ENCODE peak calls at places on chromosomes 3 and 15, in eight cellular contexts. X, L, F, P, U, Z, O and A are unnamed samples.

GRCh38 chr3:120928991-120929390 is 21.0 kb downstream of the STXBP5L start:
- DNase-seq in X (no peak), L (no peak), F (no peak), P (no peak), U (no peak), Z (no peak), O (no peak), A (no peak)

GRCh38 chr3:264394-265156 is 68.0 kb downstream of the CHL1 start:
- DNase-seq in X (peak), L (no peak), F (no peak), P (no peak), U (no peak), Z (no peak), O (no peak), A (no peak)

GRCh38 chr3:45684327-45684892 is 4.8 kb upstream of the SACM1L start:
- DNase-seq in X (no peak), L (no peak), F (no peak), P (no peak), U (no peak), Z (no peak), O (no peak), A (no peak)

GRCh38 chr3:27219127-27219860 is 149.9 kb downstream of the NEK10 start:
- DNase-seq in X (no peak), L (no peak), F (no peak), P (no peak), U (peak), Z (no peak), O (no peak), A (no peak)

GRCh38 chr15:20340931-20341661 is 200.5 kb downstream of the GOLGA6L6 start:
- DNase-seq in X (no peak), L (no peak), F (peak), P (peak), U (no peak), Z (peak), O (no peak), A (peak)

GRCh38 chr3:164752814-164753213 is 325.5 kb downstream of the SI start:
- DNase-seq in X (no peak), L (no peak), F (no peak), P (no peak), U (no peak), Z (no peak), O (no peak), A (no peak)

GRCh38 chr15:71629147-71629760 is 181.1 kb upstream of the NR2E3 start:
- DNase-seq in X (no peak), L (no peak), F (no peak), P (no peak), U (no peak), Z (no peak), O (no peak), A (no peak)

GRCh38 chr15:41020311-41020710 is 67.0 kb downstream of the CHAC1 start:
- DNase-seq in X (no peak), L (no peak), F (no peak), P (no peak), U (no peak), Z (no peak), O (no peak), A (no peak)

GRCh38 chr3:50189274-50189673 is 2.1 kb upstream of the GNAT1 start:
- DNase-seq in X (peak), L (no peak), F (peak), P (peak), U (peak), Z (peak), O (peak), A (peak)

GRCh38 chr15:74826372-74826819 is at the start of gene CPLX3:
- DNase-seq in X (no peak), L (no peak), F (peak), P (no peak), U (no peak), Z (peak), O (no peak), A (no peak)

GRCh38 chr3:9398715-9399708 is 1.6 kb downstream of the SETD5 start:
- DNase-seq in X (no peak), L (no peak), F (no peak), P (no peak), U (peak), Z (peak), O (no peak), A (no peak)

GRCh38 chr15:77905301-77905920 is 172.1 kb downstream of the TBC1D2B start:
- DNase-seq in X (no peak), L (no peak), F (no peak), P (peak), U (no peak), Z (no peak), O (no peak), A (no peak)

GRCh38 chr3:141237701-141238521 is 6.3 kb downstream of the PXYLP1 start:
- DNase-seq in X (no peak), L (no peak), F (no peak), P (peak), U (no peak), Z (no peak), O (no peak), A (no peak)

GRCh38 chr3:46368569-46368968 is 2.2 kb upstream of the CCR5 start:
- DNase-seq in X (no peak), L (no peak), F (peak), P (no peak), U (peak), Z (peak), O (no peak), A (peak)

GRCh38 chr3:81485444-81485865 is 276.0 kb downstream of the GBE1 start:
- DNase-seq in X (peak), L (peak), F (peak), P (no peak), U (peak), Z (peak), O (no peak), A (no peak)

GRCh38 chr3:87335931-87336330 is 59.5 kb upstream of the POU1F1 start:
- DNase-seq in X (no peak), L (no peak), F (no peak), P (no peak), U (no peak), Z (no peak), O (no peak), A (no peak)

GRCh38 chr3:194671511-194671899 is 486 bp downstream of the LSG1 start:
- DNase-seq in X (no peak), L (no peak), F (peak), P (peak), U (no peak), Z (peak), O (peak), A (no peak)

GRCh38 chr3:24550588-24550987 is 55.9 kb upstream of the THRB start:
- DNase-seq in X (no peak), L (no peak), F (no peak), P (no peak), U (no peak), Z (no peak), O (no peak), A (no peak)

GRCh38 chr3:32347286-32348125 is 44.1 kb upstream of the CMTM7 start:
- DNase-seq in X (no peak), L (no peak), F (no peak), P (no peak), U (peak), Z (no peak), O (no peak), A (no peak)

GRCh38 chr3:27568393-27568792 is 84.2 kb upstream of the SLC4A7 start:
- DNase-seq in X (peak), L (peak), F (no peak), P (peak), U (peak), Z (no peak), O (no peak), A (peak)

GRCh38 chr3:138066383-138066782 is 49.0 kb downstream of the DZIP1L start:
- DNase-seq in X (no peak), L (no peak), F (peak), P (no peak), U (no peak), Z (peak), O (no peak), A (no peak)

GRCh38 chr3:150765949-150766720 is 3.2 kb upstream of the SIAH2 start:
- DNase-seq in X (peak), L (no peak), F (no peak), P (no peak), U (no peak), Z (peak), O (no peak), A (no peak)

GRCh38 chr3:49236226-49236625 is 40.8 kb downstream of the C3orf62 start:
- DNase-seq in X (no peak), L (no peak), F (no peak), P (no peak), U (no peak), Z (no peak), O (no peak), A (no peak)

GRCh38 chr3:45464336-45464809 is 76.0 kb downstream of the LARS2 start:
- DNase-seq in X (no peak), L (no peak), F (no peak), P (no peak), U (no peak), Z (no peak), O (no peak), A (no peak)

GRCh38 chr3:156761713-156762575 is 64.2 kb upstream of the LEKR1 start:
- DNase-seq in X (no peak), L (no peak), F (no peak), P (no peak), U (no peak), Z (no peak), O (no peak), A (no peak)

GRCh38 chr15:37095197-37095992 is 5.0 kb downstream of the MEIS2 start:
- DNase-seq in X (no peak), L (no peak), F (peak), P (peak), U (no peak), Z (no peak), O (no peak), A (peak)

GRCh38 chr3:141063831-141064230 is 12.7 kb downstream of the SPSB4 start:
- DNase-seq in X (no peak), L (no peak), F (no peak), P (peak), U (no peak), Z (no peak), O (no peak), A (no peak)

GRCh38 chr3:197302696-197303341 is 4.4 kb upstream of the DLG1 start:
- DNase-seq in X (peak), L (no peak), F (no peak), P (no peak), U (no peak), Z (no peak), O (no peak), A (no peak)

GRCh38 chr15:34933432-34933975 is 36.0 kb downstream of the AQR start:
- DNase-seq in X (no peak), L (no peak), F (no peak), P (no peak), U (no peak), Z (no peak), O (no peak), A (no peak)

GRCh38 chr3:33438284-33438668 is 1.9 kb downstream of the UBP1 start:
- DNase-seq in X (no peak), L (no peak), F (no peak), P (no peak), U (no peak), Z (no peak), O (no peak), A (no peak)

GRCh38 chr3:8505621-8506020 is 4.0 kb downstream of the LMCD1 start:
- DNase-seq in X (no peak), L (no peak), F (no peak), P (no peak), U (peak), Z (no peak), O (no peak), A (no peak)

GRCh38 chr15:49115062-49115461 is 40.3 kb downstream of the COPS2 start:
- DNase-seq in X (no peak), L (no peak), F (no peak), P (no peak), U (no peak), Z (no peak), O (no peak), A (no peak)

GRCh38 chr15:75799190-75799589 is 44.1 kb upstream of the UBE2Q2 start:
- DNase-seq in X (no peak), L (no peak), F (no peak), P (no peak), U (no peak), Z (no peak), O (no peak), A (no peak)

GRCh38 chr15:78374436-78375393 is 34.6 kb downstream of the CRABP1 start:
- DNase-seq in X (no peak), L (no peak), F (no peak), P (no peak), U (peak), Z (no peak), O (peak), A (no peak)

DNA sequence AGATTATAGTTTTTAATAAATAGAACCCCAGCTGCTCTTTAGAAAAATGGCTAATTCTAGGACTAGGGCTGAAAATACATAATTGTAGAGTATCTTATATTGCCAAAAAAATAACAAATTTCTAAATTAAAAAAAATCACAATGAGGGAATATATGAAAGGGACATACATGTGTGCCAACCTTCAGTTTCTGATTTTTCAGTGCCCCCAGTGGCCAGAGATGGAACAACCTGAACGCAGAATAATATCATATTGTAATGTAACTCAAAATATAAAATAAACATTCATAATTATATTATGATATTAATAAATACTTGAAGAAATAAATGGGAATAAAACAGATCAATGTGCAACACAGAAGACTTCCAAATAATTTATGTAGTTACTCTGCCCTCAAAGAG is 460.5 kb downstream of the ZNF385D start:
- DNase-seq in X (no peak), L (no peak), F (no peak), P (no peak), U (no peak), Z (no peak), O (no peak), A (peak)
- TF ChIP-seq CTCF in X (peak), L (peak), F (peak), P (peak), U (no peak), Z (peak), O (no peak), A (peak)

GRCh38 chr15:88419830-88420229 is 47.4 kb downstream of the MRPL46 start:
- DNase-seq in X (no peak), L (no peak), F (no peak), P (no peak), U (no peak), Z (no peak), O (no peak), A (no peak)
- TF ChIP-seq CTCF in X (no peak), L (no peak), F (no peak), P (no peak), U (no peak), Z (no peak), O (no peak), A (no peak)

DNA sequence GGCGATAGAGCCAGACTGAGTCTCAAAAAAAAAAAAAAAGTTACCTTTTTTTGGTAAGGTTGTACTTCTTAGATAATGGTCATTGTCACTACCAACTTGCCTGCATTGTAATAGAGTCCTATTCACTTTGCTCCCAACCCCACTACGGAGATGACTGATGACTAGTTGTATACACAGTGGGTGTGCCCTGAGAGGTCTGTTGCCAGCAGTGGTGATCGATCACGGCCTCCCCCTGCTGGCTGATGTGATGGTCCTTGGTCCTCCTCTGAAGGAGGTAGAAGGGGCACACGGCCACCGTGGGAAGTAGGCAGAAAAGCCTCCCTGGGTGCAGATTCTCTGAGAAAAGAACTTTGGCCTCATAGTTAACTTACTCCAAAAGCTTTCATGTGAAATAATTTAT is 10.7 kb downstream of the GCNT3 start:
- DNase-seq in X (no peak), L (no peak), F (peak), P (peak), U (peak), Z (peak), O (peak), A (peak)
- TF ChIP-seq CTCF in X (peak), L (peak), F (peak), P (peak), U (peak), Z (peak), O (peak), A (peak)

DNA sequence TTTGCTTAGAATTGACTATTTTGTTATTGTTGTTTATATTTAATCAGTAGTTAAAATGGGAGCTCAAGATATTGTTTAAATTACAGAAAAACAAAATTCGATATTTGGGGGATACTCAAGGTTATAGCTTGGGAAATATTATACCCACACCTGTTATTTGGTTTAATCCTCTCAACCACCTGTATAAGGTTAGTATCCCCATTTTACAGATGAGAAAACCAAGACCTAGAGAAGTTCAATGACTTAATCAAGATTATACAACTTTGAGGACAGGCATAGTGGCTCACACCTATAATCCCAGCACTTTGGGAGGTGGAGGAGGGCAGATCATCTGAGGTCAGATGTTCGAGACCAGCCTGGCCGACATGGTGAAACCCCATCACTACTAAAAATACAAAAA is 39.8 kb upstream of the CA12 start:
- DNase-seq in X (no peak), L (no peak), F (no peak), P (no peak), U (no peak), Z (no peak), O (no peak), A (no peak)
- TF ChIP-seq CTCF in X (no peak), L (no peak), F (no peak), P (no peak), U (no peak), Z (no peak), O (no peak), A (no peak)

GRCh38 chr3:25831578-25831977 is 41.7 kb downstream of the OXSM start:
- DNase-seq in X (no peak), L (no peak), F (no peak), P (no peak), U (no peak), Z (no peak), O (peak), A (no peak)
- TF ChIP-seq CTCF in X (peak), L (peak), F (peak), P (no peak), U (no peak), Z (no peak), O (peak), A (no peak)

DNA sequence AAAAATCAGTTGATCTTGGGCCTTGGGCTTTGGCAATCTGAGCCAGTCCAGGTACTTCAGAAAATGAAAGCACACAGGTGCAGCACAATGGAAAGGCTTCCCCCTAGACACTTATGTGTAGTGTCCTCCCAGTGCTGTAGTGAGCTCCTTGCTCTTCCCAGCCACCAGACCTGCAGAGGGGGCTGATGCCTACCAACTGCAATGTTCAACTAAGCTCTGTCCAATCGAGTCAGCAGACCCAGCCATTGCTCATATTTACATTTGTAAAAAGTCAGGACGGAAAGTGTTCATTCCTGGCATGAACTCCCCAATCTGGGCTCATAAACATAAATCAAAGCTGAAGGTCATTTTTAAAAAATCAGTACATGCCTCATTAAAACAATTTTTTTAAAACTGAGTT is 73.0 kb downstream of the FOXP1 start:
- DNase-seq in X (peak), L (no peak), F (no peak), P (no peak), U (no peak), Z (no peak), O (no peak), A (no peak)
- TF ChIP-seq CTCF in X (peak), L (peak), F (no peak), P (no peak), U (no peak), Z (no peak), O (no peak), A (no peak)

GRCh38 chr15:25670025-25670554 is 193.0 kb downstream of the ATP10A start:
- DNase-seq in X (no peak), L (peak), F (no peak), P (no peak), U (peak), Z (no peak), O (no peak), A (peak)
- TF ChIP-seq CTCF in X (no peak), L (peak), F (no peak), P (no peak), U (no peak), Z (no peak), O (no peak), A (no peak)

GRCh38 chr3:12829886-12830784 is 11.2 kb downstream of the RPL32 start:
- DNase-seq in X (no peak), L (no peak), F (no peak), P (no peak), U (no peak), Z (no peak), O (no peak), A (no peak)
- TF ChIP-seq CTCF in X (peak), L (peak), F (no peak), P (no peak), U (no peak), Z (no peak), O (no peak), A (no peak)

GRCh38 chr3:139506792-139507191 is 30.5 kb upstream of the RBP2 start:
- DNase-seq in X (no peak), L (no peak), F (no peak), P (no peak), U (no peak), Z (no peak), O (no peak), A (no peak)
- TF ChIP-seq CTCF in X (no peak), L (no peak), F (no peak), P (peak), U (no peak), Z (peak), O (peak), A (no peak)

GRCh38 chr3:122458992-122459391 is 43.1 kb upstream of the WDR5B start:
- DNase-seq in X (peak), L (peak), F (no peak), P (no peak), U (no peak), Z (no peak), O (peak), A (no peak)
- TF ChIP-seq CTCF in X (peak), L (peak), F (peak), P (peak), U (no peak), Z (peak), O (peak), A (peak)